ENCODE peak calls at places on chromosomes 13 and 19, in eight cellular contexts. One of them, this sample, is unnamed.
A peak's percentile ranks its signal among the peaks of the same experiment; 100 is the strongest.

GRCh38 chr13:54965881-54966280 is 1937.3 kb downstream of the OLFM4 start:
- DNase-seq in tibial artery: no peak
- DNase-seq in Peyer's patch: no peak
- DNase-seq in HCT116: no peak
- DNase-seq in lung: no peak
- DNase-seq in mesendoderm: peak; percentile 18
- DNase-seq in stomach: no peak
- DNase-seq in mammary epithelial cell: no peak
- DNase-seq in this sample: no peak

GRCh38 chr13:62643007-62643483 is 1227.4 kb upstream of the PCDH20 start:
- DNase-seq in tibial artery: no peak
- DNase-seq in Peyer's patch: no peak
- DNase-seq in HCT116: peak; percentile 98
- DNase-seq in lung: no peak
- DNase-seq in mesendoderm: peak; percentile 69
- DNase-seq in stomach: no peak
- DNase-seq in mammary epithelial cell: peak; percentile 7
- DNase-seq in this sample: no peak

GRCh38 chr19:55620410-55620809 is 4.0 kb downstream of the ZNF784 start:
- DNase-seq in tibial artery: no peak
- DNase-seq in Peyer's patch: no peak
- DNase-seq in HCT116: no peak
- DNase-seq in lung: no peak
- DNase-seq in mesendoderm: no peak
- DNase-seq in stomach: no peak
- DNase-seq in mammary epithelial cell: no peak
- DNase-seq in this sample: no peak

GRCh38 chr19:11279505-11280236 is 16.3 kb upstream of the TSPAN16 start:
- DNase-seq in tibial artery: no peak
- DNase-seq in Peyer's patch: peak; percentile 48
- DNase-seq in HCT116: no peak
- DNase-seq in lung: no peak
- DNase-seq in mesendoderm: no peak
- DNase-seq in stomach: no peak
- DNase-seq in mammary epithelial cell: no peak
- DNase-seq in this sample: no peak

GRCh38 chr19:8580710-8581281 is 3.6 kb upstream of the MYO1F start:
- DNase-seq in tibial artery: peak; percentile 81
- DNase-seq in Peyer's patch: peak; percentile 92
- DNase-seq in HCT116: peak; percentile 56
- DNase-seq in lung: peak; percentile 84
- DNase-seq in mesendoderm: peak; percentile 90
- DNase-seq in stomach: peak; percentile 84
- DNase-seq in mammary epithelial cell: peak; percentile 42
- DNase-seq in this sample: peak; percentile 84

GRCh38 chr13:49248433-49249002 is 793 bp downstream of the CDADC1 start:
- DNase-seq in tibial artery: peak; percentile 27
- DNase-seq in Peyer's patch: no peak
- DNase-seq in HCT116: no peak
- DNase-seq in lung: no peak
- DNase-seq in mesendoderm: no peak
- DNase-seq in stomach: no peak
- DNase-seq in mammary epithelial cell: peak; percentile 32
- DNase-seq in this sample: no peak

GRCh38 chr13:20699715-20700114 is 3.8 kb upstream of the IL17D start:
- DNase-seq in tibial artery: no peak
- DNase-seq in Peyer's patch: no peak
- DNase-seq in HCT116: no peak
- DNase-seq in lung: no peak
- DNase-seq in mesendoderm: no peak
- DNase-seq in stomach: no peak
- DNase-seq in mammary epithelial cell: no peak
- DNase-seq in this sample: no peak

GRCh38 chr19:44647144-44647543 is 3.4 kb downstream of the PVR start:
- DNase-seq in tibial artery: no peak
- DNase-seq in Peyer's patch: no peak
- DNase-seq in HCT116: no peak
- DNase-seq in lung: no peak
- DNase-seq in mesendoderm: no peak
- DNase-seq in stomach: no peak
- DNase-seq in mammary epithelial cell: no peak
- DNase-seq in this sample: no peak

GRCh38 chr19:11322269-11323024 is 17.0 kb downstream of the RAB3D start:
- DNase-seq in tibial artery: no peak
- DNase-seq in Peyer's patch: no peak
- DNase-seq in HCT116: no peak
- DNase-seq in lung: no peak
- DNase-seq in mesendoderm: no peak
- DNase-seq in stomach: no peak
- DNase-seq in mammary epithelial cell: no peak
- DNase-seq in this sample: no peak

GRCh38 chr19:42424345-42424707 is 2.9 kb downstream of the LIPE start:
- DNase-seq in tibial artery: no peak
- DNase-seq in Peyer's patch: no peak
- DNase-seq in HCT116: no peak
- DNase-seq in lung: no peak
- DNase-seq in mesendoderm: peak; percentile 22
- DNase-seq in stomach: no peak
- DNase-seq in mammary epithelial cell: no peak
- DNase-seq in this sample: no peak

GRCh38 chr13:73938375-73939070 is 195.7 kb downstream of the KLF12 start:
- DNase-seq in tibial artery: no peak
- DNase-seq in Peyer's patch: no peak
- DNase-seq in HCT116: peak; percentile 18
- DNase-seq in lung: no peak
- DNase-seq in mesendoderm: peak; percentile 67
- DNase-seq in stomach: no peak
- DNase-seq in mammary epithelial cell: peak; percentile 78
- DNase-seq in this sample: no peak

GRCh38 chr19:56712609-56713008 is 41.1 kb upstream of the ZNF835 start:
- DNase-seq in tibial artery: no peak
- DNase-seq in Peyer's patch: no peak
- DNase-seq in HCT116: no peak
- DNase-seq in lung: no peak
- DNase-seq in mesendoderm: peak; percentile 39
- DNase-seq in stomach: no peak
- DNase-seq in mammary epithelial cell: no peak
- DNase-seq in this sample: peak; percentile 13

GRCh38 chr13:93248627-93249047 is 22.0 kb downstream of the GPC6 start:
- DNase-seq in tibial artery: no peak
- DNase-seq in Peyer's patch: no peak
- DNase-seq in HCT116: no peak
- DNase-seq in lung: no peak
- DNase-seq in mesendoderm: peak; percentile 90
- DNase-seq in stomach: peak; percentile 31
- DNase-seq in mammary epithelial cell: no peak
- DNase-seq in this sample: peak; percentile 85

GRCh38 chr19:23437901-23438300 is 42.6 kb upstream of the ZNF91 start:
- DNase-seq in tibial artery: no peak
- DNase-seq in Peyer's patch: no peak
- DNase-seq in HCT116: no peak
- DNase-seq in lung: no peak
- DNase-seq in mesendoderm: no peak
- DNase-seq in stomach: no peak
- DNase-seq in mammary epithelial cell: no peak
- DNase-seq in this sample: no peak

GRCh38 chr13:20512042-20512683 is 13.5 kb downstream of the CRYL1 start:
- DNase-seq in tibial artery: peak; percentile 38
- DNase-seq in Peyer's patch: no peak
- DNase-seq in HCT116: no peak
- DNase-seq in lung: no peak
- DNase-seq in mesendoderm: peak; percentile 94
- DNase-seq in stomach: no peak
- DNase-seq in mammary epithelial cell: no peak
- DNase-seq in this sample: no peak

GRCh38 chr19:15463865-15464371 is 426 bp downstream of the RASAL3 start:
- DNase-seq in tibial artery: no peak
- DNase-seq in Peyer's patch: peak; percentile 90
- DNase-seq in HCT116: no peak
- DNase-seq in lung: no peak
- DNase-seq in mesendoderm: no peak
- DNase-seq in stomach: peak; percentile 51
- DNase-seq in mammary epithelial cell: no peak
- DNase-seq in this sample: no peak

GRCh38 chr13:65275838-65276630 is 1954.1 kb downstream of the PCDH9 start:
- DNase-seq in tibial artery: no peak
- DNase-seq in Peyer's patch: no peak
- DNase-seq in HCT116: no peak
- DNase-seq in lung: no peak
- DNase-seq in mesendoderm: no peak
- DNase-seq in stomach: no peak
- DNase-seq in mammary epithelial cell: no peak
- DNase-seq in this sample: peak; percentile 22

GRCh38 chr19:3358919-3359849 is 7.2 kb upstream of the NFIC start:
- DNase-seq in tibial artery: peak; percentile 63
- DNase-seq in Peyer's patch: peak; percentile 79
- DNase-seq in HCT116: no peak
- DNase-seq in lung: peak; percentile 66
- DNase-seq in mesendoderm: no peak
- DNase-seq in stomach: peak; percentile 78
- DNase-seq in mammary epithelial cell: no peak
- DNase-seq in this sample: peak; percentile 79

GRCh38 chr13:58883405-58883804 is 1251.9 kb downstream of the PCDH17 start:
- DNase-seq in tibial artery: no peak
- DNase-seq in Peyer's patch: no peak
- DNase-seq in HCT116: no peak
- DNase-seq in lung: no peak
- DNase-seq in mesendoderm: peak; percentile 91
- DNase-seq in stomach: no peak
- DNase-seq in mammary epithelial cell: no peak
- DNase-seq in this sample: no peak

GRCh38 chr19:18274776-18275356 is 614 bp upstream of the IQCN start:
- DNase-seq in tibial artery: peak; percentile 86
- DNase-seq in Peyer's patch: peak; percentile 92
- DNase-seq in HCT116: no peak
- DNase-seq in lung: peak; percentile 72
- DNase-seq in mesendoderm: peak; percentile 60
- DNase-seq in stomach: peak; percentile 89
- DNase-seq in mammary epithelial cell: peak; percentile 86
- DNase-seq in this sample: peak; percentile 95

GRCh38 chr13:45086484-45086883 is 33.8 kb upstream of the GTF2F2 start:
- DNase-seq in tibial artery: no peak
- DNase-seq in Peyer's patch: no peak
- DNase-seq in HCT116: no peak
- DNase-seq in lung: no peak
- DNase-seq in mesendoderm: no peak
- DNase-seq in stomach: no peak
- DNase-seq in mammary epithelial cell: peak; percentile 49
- DNase-seq in this sample: no peak

GRCh38 chr19:1067341-1068103 is 555 bp downstream of the ARHGAP45 start:
- DNase-seq in tibial artery: no peak
- DNase-seq in Peyer's patch: peak; percentile 55
- DNase-seq in HCT116: no peak
- DNase-seq in lung: no peak
- DNase-seq in mesendoderm: no peak
- DNase-seq in stomach: no peak
- DNase-seq in mammary epithelial cell: no peak
- DNase-seq in this sample: no peak
- H3K4me1 ChIP-seq in tibial artery: peaks cover 59% of the 10 kb centered on the region
- H3K4me1 ChIP-seq in Peyer's patch: peaks cover 37% of the 10 kb centered on the region
- H3K4me1 ChIP-seq in HCT116: peaks cover 34% of the 10 kb centered on the region
- H3K4me1 ChIP-seq in lung: peaks cover 34% of the 10 kb centered on the region
- H3K4me1 ChIP-seq in mesendoderm: peaks cover 4% of the 10 kb centered on the region
- H3K4me1 ChIP-seq in stomach: peaks cover 83% of the 10 kb centered on the region
- H3K4me1 ChIP-seq in mammary epithelial cell: peaks cover 36% of the 10 kb centered on the region
- H3K4me1 ChIP-seq in this sample: peaks cover 49% of the 10 kb centered on the region

GRCh38 chr13:99164226-99164625 is 36.4 kb upstream of the UBAC2 start:
- DNase-seq in tibial artery: no peak
- DNase-seq in Peyer's patch: no peak
- DNase-seq in HCT116: no peak
- DNase-seq in lung: no peak
- DNase-seq in mesendoderm: no peak
- DNase-seq in stomach: no peak
- DNase-seq in mammary epithelial cell: no peak
- DNase-seq in this sample: no peak

GRCh38 chr13:99162543-99162942 is 38.1 kb upstream of the UBAC2 start:
- DNase-seq in tibial artery: no peak
- DNase-seq in Peyer's patch: no peak
- DNase-seq in HCT116: no peak
- DNase-seq in lung: no peak
- DNase-seq in mesendoderm: no peak
- DNase-seq in stomach: no peak
- DNase-seq in mammary epithelial cell: no peak
- DNase-seq in this sample: no peak

GRCh38 chr13:99161512-99161911 is 39.1 kb upstream of the UBAC2 start:
- DNase-seq in tibial artery: no peak
- DNase-seq in Peyer's patch: no peak
- DNase-seq in HCT116: no peak
- DNase-seq in lung: no peak
- DNase-seq in mesendoderm: no peak
- DNase-seq in stomach: no peak
- DNase-seq in mammary epithelial cell: no peak
- DNase-seq in this sample: no peak

GRCh38 chr13:99160415-99160814 is 40.2 kb upstream of the UBAC2 start:
- DNase-seq in tibial artery: no peak
- DNase-seq in Peyer's patch: no peak
- DNase-seq in HCT116: no peak
- DNase-seq in lung: no peak
- DNase-seq in mesendoderm: no peak
- DNase-seq in stomach: no peak
- DNase-seq in mammary epithelial cell: no peak
- DNase-seq in this sample: no peak

DNA sequence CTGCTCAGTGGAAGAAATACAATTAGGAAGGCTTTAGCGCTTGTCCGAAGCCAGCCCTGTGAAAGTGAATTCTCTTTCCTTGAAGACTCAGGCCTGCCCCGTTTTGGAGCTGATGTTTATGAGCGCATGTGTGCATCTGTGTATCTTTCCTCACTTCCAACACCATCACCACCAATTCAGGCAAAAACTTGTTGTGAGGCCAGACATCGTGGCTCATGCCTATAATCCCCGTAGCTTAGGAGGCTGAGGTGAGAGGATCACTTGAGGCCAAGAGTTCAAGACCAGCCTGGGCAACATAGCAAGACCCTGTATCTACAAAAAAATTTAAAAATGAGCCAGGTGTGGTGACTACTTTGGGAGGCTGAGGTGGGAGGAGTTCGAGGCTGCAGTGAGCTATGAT is 37.7 kb upstream of the UBAC2 start:
- DNase-seq in tibial artery: no peak
- DNase-seq in Peyer's patch: no peak
- DNase-seq in HCT116: no peak
- DNase-seq in lung: no peak
- DNase-seq in mesendoderm: no peak
- DNase-seq in stomach: no peak
- DNase-seq in mammary epithelial cell: no peak
- DNase-seq in this sample: no peak
- H3K27ac ChIP-seq in tibial artery: no peak overlapping the region
- H3K27ac ChIP-seq in Peyer's patch: no peak overlapping the region
- H3K27ac ChIP-seq in HCT116: no peak overlapping the region
- H3K27ac ChIP-seq in lung: no peak overlapping the region
- H3K27ac ChIP-seq in mesendoderm: no peak overlapping the region
- H3K27ac ChIP-seq in stomach: no peak overlapping the region
- H3K27ac ChIP-seq in mammary epithelial cell: no peak overlapping the region
- H3K27ac ChIP-seq in this sample: no peak overlapping the region

GRCh38 chr13:32528358-32528757 is 10.2 kb downstream of the N4BP2L2 start:
- DNase-seq in tibial artery: no peak
- DNase-seq in Peyer's patch: no peak
- DNase-seq in HCT116: no peak
- DNase-seq in lung: no peak
- DNase-seq in mesendoderm: no peak
- DNase-seq in stomach: no peak
- DNase-seq in mammary epithelial cell: peak; percentile 21
- DNase-seq in this sample: no peak
- H3K4me3 ChIP-seq in tibial artery: no peak overlapping the region
- H3K4me3 ChIP-seq in Peyer's patch: no peak overlapping the region
- H3K4me3 ChIP-seq in HCT116: no peak overlapping the region
- H3K4me3 ChIP-seq in lung: no peak overlapping the region
- H3K4me3 ChIP-seq in mesendoderm: no peak overlapping the region
- H3K4me3 ChIP-seq in stomach: no peak overlapping the region
- H3K4me3 ChIP-seq in mammary epithelial cell: no peak overlapping the region
- H3K4me3 ChIP-seq in this sample: no peak overlapping the region

GRCh38 chr19:35498984-35499383 is 8.7 kb upstream of the KRTDAP start:
- DNase-seq in tibial artery: no peak
- DNase-seq in Peyer's patch: no peak
- DNase-seq in HCT116: no peak
- DNase-seq in lung: no peak
- DNase-seq in mesendoderm: no peak
- DNase-seq in stomach: no peak
- DNase-seq in mammary epithelial cell: no peak
- DNase-seq in this sample: no peak
- H3K4me1 ChIP-seq in tibial artery: peaks cover 9% of the 10 kb centered on the region
- H3K4me1 ChIP-seq in Peyer's patch: no peaks in the 10 kb centered on the region
- H3K4me1 ChIP-seq in HCT116: peaks cover 4% of the 10 kb centered on the region
- H3K4me1 ChIP-seq in lung: no peaks in the 10 kb centered on the region
- H3K4me1 ChIP-seq in mesendoderm: no peaks in the 10 kb centered on the region
- H3K4me1 ChIP-seq in stomach: peaks cover 9% of the 10 kb centered on the region
- H3K4me1 ChIP-seq in mammary epithelial cell: peaks cover 6% of the 10 kb centered on the region
- H3K4me1 ChIP-seq in this sample: peaks cover 7% of the 10 kb centered on the region